ENCODE peak calls at places on chromosomes 4 and X, in six cellular contexts. X is CD8-positive, alpha-beta T cell; D is heart right ventricle; R is Panc1; O is AG04450; F is dorsolateral prefrontal cortex. V is an unnamed sample.

GRCh38 chrX:861335-861890 is 230.8 kb downstream of the SHOX start:
- DNase-seq in X (no peak), D (no peak), R (no peak), O (no peak), F (no peak), V (no peak)

GRCh38 chr4:141642068-141642467 is 5.7 kb downstream of the IL15 start:
- DNase-seq in X (no peak), D (no peak), R (no peak), O (no peak), F (no peak), V (no peak)

GRCh38 chr4:133147922-133148689 is 988 bp upstream of the PCDH10 start:
- DNase-seq in X (no peak), D (no peak), R (no peak), O (no peak), F (peak; percentile 59), V (no peak)

GRCh38 chr4:16294455-16294854 is 68.2 kb upstream of the TAPT1 start:
- DNase-seq in X (no peak), D (no peak), R (no peak), O (no peak), F (no peak), V (no peak)

GRCh38 chr4:130639871-130640270 is 1543.9 kb downstream of the C4orf33 start:
- DNase-seq in X (no peak), D (no peak), R (no peak), O (no peak), F (no peak), V (no peak)

GRCh38 chrX:21725498-21725897 is 32.4 kb downstream of the SMPX start:
- DNase-seq in X (no peak), D (no peak), R (no peak), O (peak; percentile 33), F (no peak), V (no peak)

GRCh38 chrX:74262472-74263209 is 41.3 kb upstream of the ZCCHC13 start:
- DNase-seq in X (no peak), D (no peak), R (no peak), O (no peak), F (no peak), V (no peak)

GRCh38 chr4:36292551-36293188 is 11.3 kb downstream of the DTHD1 start:
- DNase-seq in X (no peak), D (no peak), R (no peak), O (no peak), F (peak; percentile 30), V (no peak)

GRCh38 chr4:104901438-104901837 is 245.2 kb upstream of the TET2 start:
- DNase-seq in X (no peak), D (peak; percentile 3), R (no peak), O (no peak), F (peak; percentile 43), V (no peak)

GRCh38 chr4:110208419-110208818 is 10.0 kb upstream of the ELOVL6 start:
- DNase-seq in X (no peak), D (no peak), R (no peak), O (no peak), F (no peak), V (no peak)

GRCh38 chrX:100376581-100376980 is 33.5 kb downstream of the PCDH19 start:
- DNase-seq in X (no peak), D (no peak), R (no peak), O (no peak), F (no peak), V (no peak)

GRCh38 chr4:136713140-136713539 is 819.2 kb downstream of the PCDH18 start:
- DNase-seq in X (no peak), D (no peak), R (no peak), O (peak; percentile 24), F (no peak), V (no peak)

GRCh38 chr4:141338238-141338637 is 117.5 kb downstream of the ZNF330 start:
- DNase-seq in X (no peak), D (no peak), R (no peak), O (no peak), F (no peak), V (no peak)

GRCh38 chrX:86002076-86002896 is 45.1 kb downstream of the CHM start:
- DNase-seq in X (peak; percentile 26), D (no peak), R (no peak), O (no peak), F (no peak), V (no peak)

GRCh38 chr4:143482753-143483362 is 30.6 kb upstream of the SMARCA5 start:
- DNase-seq in X (no peak), D (peak; percentile 20), R (peak; percentile 2), O (peak; percentile 36), F (no peak), V (no peak)

GRCh38 chrX:110116581-110116980 is 113.7 kb downstream of the TMEM164 start:
- DNase-seq in X (no peak), D (no peak), R (no peak), O (no peak), F (no peak), V (no peak)

GRCh38 chrX:13764765-13765164 is 30.2 kb downstream of the OFD1 start:
- DNase-seq in X (no peak), D (no peak), R (no peak), O (no peak), F (peak; percentile 44), V (no peak)

GRCh38 chr4:150875367-150875766 is 139.7 kb downstream of the LRBA start:
- DNase-seq in X (no peak), D (no peak), R (no peak), O (no peak), F (no peak), V (no peak)

GRCh38 chr4:151962138-151962845 is 201.5 kb upstream of the GATB start:
- DNase-seq in X (no peak), D (no peak), R (no peak), O (no peak), F (no peak), V (no peak)

GRCh38 chrX:70421618-70422017 is 1.5 kb upstream of the GDPD2 start:
- DNase-seq in X (no peak), D (no peak), R (no peak), O (no peak), F (no peak), V (no peak)

GRCh38 chrX:40097492-40098263 is at the start of gene BCOR:
- DNase-seq in X (peak; percentile 71), D (peak; percentile 72), R (no peak), O (no peak), F (peak; percentile 66), V (no peak)

GRCh38 chrX:47690175-47690574 is 31.2 kb upstream of the UXT start:
- DNase-seq in X (no peak), D (no peak), R (no peak), O (no peak), F (no peak), V (no peak)

GRCh38 chr4:138592801-138593200 is 350.7 kb upstream of the SLC7A11 start:
- DNase-seq in X (no peak), D (no peak), R (no peak), O (no peak), F (no peak), V (no peak)

GRCh38 chr4:63122955-63123354 is 1286.3 kb downstream of the TECRL start:
- DNase-seq in X (no peak), D (no peak), R (no peak), O (no peak), F (no peak), V (no peak)

GRCh38 chr4:25413261-25413660 is 36.2 kb downstream of the ANAPC4 start:
- DNase-seq in X (no peak), D (no peak), R (no peak), O (no peak), F (no peak), V (no peak)

GRCh38 chrX:77346859-77347258 is 100.3 kb upstream of the FGF16 start:
- DNase-seq in X (no peak), D (no peak), R (no peak), O (no peak), F (no peak), V (no peak)

GRCh38 chrX:18871161-18871880 is 112.6 kb downstream of the PHKA2 start:
- DNase-seq in X (no peak), D (no peak), R (no peak), O (no peak), F (no peak), V (no peak)
- H3K4me3 ChIP-seq in X (no peak overlapping the region), D (no peak overlapping the region), R (no peak overlapping the region), O (no peak overlapping the region), F (no peak overlapping the region), V (no peak overlapping the region)

GRCh38 chrX:64976673-64977040 is 407 bp upstream of the ZC4H2 start:
- DNase-seq in X (no peak), D (no peak), R (no peak), O (no peak), F (no peak), V (no peak)
- TF ChIP-seq CTCF in X (no peak), D (no peak), R (no peak), O (no peak), F (no peak), V (no peak)

GRCh38 chr4:17514865-17515264 is at the start of gene CLRN2:
- DNase-seq in X (no peak), D (no peak), R (no peak), O (no peak), F (no peak), V (no peak)

GRCh38 chr4:17511041-17511949 is 595 bp downstream of the QDPR start:
- DNase-seq in X (peak; percentile 56), D (peak; percentile 44), R (no peak), O (no peak), F (peak; percentile 55), V (no peak)

GRCh38 chr4:17512973-17513665 is 1.2 kb upstream of the QDPR start:
- DNase-seq in X (no peak), D (no peak), R (no peak), O (no peak), F (no peak), V (no peak)

GRCh38 chr4:17511950-17512795 is at the start of gene QDPR:
- DNase-seq in X (peak; percentile 65), D (peak; percentile 81), R (peak; percentile 20), O (no peak), F (peak; percentile 90), V (peak; percentile 31)

DNA sequence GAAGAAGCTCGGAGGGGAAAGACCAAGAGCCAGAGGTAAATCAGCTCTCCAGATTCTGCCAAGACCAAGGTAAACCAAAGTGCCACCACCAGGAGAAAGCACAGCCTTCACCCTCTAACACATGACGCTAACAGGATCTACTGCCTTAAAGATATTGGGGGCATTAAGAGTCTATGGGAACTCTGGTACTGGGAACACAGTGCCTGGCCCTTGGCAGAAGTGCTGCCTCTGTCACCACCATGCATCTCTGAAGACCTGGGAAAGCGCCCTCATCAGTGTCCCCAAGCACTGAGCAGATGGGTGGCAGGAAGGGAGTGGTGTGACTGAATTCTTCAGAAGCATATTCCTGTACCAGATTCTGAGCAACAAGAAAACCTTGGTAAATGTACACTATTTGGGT is 1.3 kb downstream of the QDPR start:
- DNase-seq in X (no peak), D (no peak), R (no peak), O (no peak), F (no peak), V (no peak)
- H3K4me3 ChIP-seq in X (no peak overlapping the region), D (peak overlapping the region; percentile 83), R (no peak overlapping the region), O (no peak overlapping the region), F (peak overlapping the region; percentile 80), V (no peak overlapping the region)

GRCh38 chr4:7469023-7469422 is 34.3 kb upstream of the PSAPL1 start:
- DNase-seq in X (no peak), D (no peak), R (no peak), O (no peak), F (no peak), V (no peak)
- TF ChIP-seq CTCF in X (no peak), D (no peak), R (no peak), O (no peak), F (no peak), V (no peak)

V was measured in GM12864.